ENCODE peak calls at places on chromosomes 3 and 15, in seven cellular contexts. A is A549, Y is K562, C is IMR-90, Q is SK-N-SH, O is GM12878, J is H1. F is an unnamed sample.
A peak's percentile ranks its signal among the peaks of the same experiment; 100 is the strongest.

GRCh38 chr15:56281145-56281544 is 37.5 kb upstream of the RFX7 start:
- DNase-seq in Q (no peak), C (no peak), A (no peak), Y (no peak), J (no peak), O (no peak), F (no peak)

GRCh38 chr15:58870451-58870850 is 63.0 kb downstream of the SLTM start:
- DNase-seq in Y (no peak), O (no peak), J (no peak), C (peak; percentile 60), Q (no peak), A (no peak), F (no peak)

GRCh38 chr3:74602471-74602870 is 12.0 kb downstream of the CNTN3 start:
- DNase-seq in J (no peak), A (no peak), C (no peak), Y (no peak), Q (no peak), O (no peak), F (no peak)

GRCh38 chr15:78374436-78375393 is 34.6 kb downstream of the CRABP1 start:
- DNase-seq in J (no peak), A (peak; percentile 87), C (no peak), Q (no peak), O (no peak), Y (peak; percentile 27), F (peak; percentile 90)

GRCh38 chr3:149813367-149814281 is 609 bp downstream of the RNF13 start:
- DNase-seq in A (peak; percentile 17), O (no peak), Y (peak; percentile 30), C (peak; percentile 47), J (no peak), Q (peak; percentile 24), F (peak; percentile 47)

GRCh38 chr15:101296418-101297405 is 1.7 kb upstream of the SNRPA1 start:
- DNase-seq in C (peak; percentile 29), O (no peak), A (peak; percentile 47), Q (no peak), Y (no peak), J (no peak), F (no peak)

GRCh38 chr15:34223904-34224596 is 766 bp upstream of the EMC4 start:
- DNase-seq in A (peak; percentile 29), Q (peak; percentile 31), Y (peak; percentile 25), J (no peak), O (no peak), C (peak; percentile 13), F (no peak)

GRCh38 chr3:55485208-55485791 is 1.8 kb downstream of the WNT5A start:
- DNase-seq in Y (peak; percentile 65), A (peak; percentile 68), Q (peak; percentile 92), J (no peak), C (peak; percentile 88), O (peak; percentile 32), F (peak; percentile 24)

GRCh38 chr3:40068647-40069046 is 240.9 kb upstream of the EIF1B start:
- DNase-seq in O (no peak), C (no peak), A (no peak), Y (no peak), Q (no peak), J (no peak), F (no peak)
- H3K4me2 ChIP-seq in O (no peak overlapping the region), C (no peak overlapping the region), A (no peak overlapping the region), Y (no peak overlapping the region), Q (no peak overlapping the region), J (no peak overlapping the region), F (no peak overlapping the region)

GRCh38 chr3:39250116-39250747 is 29.6 kb downstream of the CX3CR1 start:
- DNase-seq in C (no peak), O (no peak), Q (no peak), Y (no peak), J (no peak), A (no peak), F (no peak)
- TF ChIP-seq USF2 in C (no peak), O (no peak), Q (no peak), Y (no peak), J (no peak), A (no peak), F (no peak)

GRCh38 chr3:193903257-193903807 is 232.6 kb upstream of the HES1 start:
- DNase-seq in C (no peak), Y (no peak), J (no peak), O (no peak), A (no peak), Q (no peak), F (no peak)
- H3K4me2 ChIP-seq in C (no peak overlapping the region), Y (no peak overlapping the region), J (no peak overlapping the region), O (no peak overlapping the region), A (peak overlapping the region; percentile 32), Q (no peak overlapping the region), F (no peak overlapping the region)

DNA sequence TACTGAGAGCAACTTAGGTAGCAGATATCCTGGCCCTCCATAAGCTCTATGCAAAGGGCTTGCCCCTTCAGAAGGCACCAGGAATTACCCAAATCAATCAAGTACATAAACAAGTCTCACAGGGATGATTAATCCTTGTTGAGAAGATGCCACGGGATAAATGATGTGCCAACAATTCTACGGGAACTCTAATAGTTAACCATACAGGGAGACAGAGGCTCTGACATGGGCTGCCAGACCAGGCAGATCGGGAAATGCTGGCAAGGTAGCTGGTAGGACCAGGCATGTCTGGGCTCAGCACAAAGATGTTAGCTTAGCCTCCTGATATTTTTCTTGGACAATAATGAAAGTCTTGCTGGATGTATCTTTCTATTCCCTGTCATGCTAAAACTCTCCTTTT is 249.3 kb upstream of the THBS1 start:
- DNase-seq in Y (no peak), C (no peak), J (no peak), A (no peak), Q (no peak), O (no peak), F (no peak)
- TF ChIP-seq USF2 in Y (no peak), C (no peak), J (no peak), A (no peak), Q (no peak), O (no peak), F (no peak)

F was measured in HepG2.